ENCODE peak calls at places on chromosomes 5 and 9, in four cellular contexts. One of them, this sample, is unnamed.

GRCh38 chr5:162512935-162513575 is 445.5 kb downstream of the GABRG2 start:
- DNase-seq in tibial artery: no peak
- DNase-seq in left cardiac atrium: no peak
- DNase-seq in activated CD4-positive, alpha-beta T cell treated with anti-CD3 and anti-CD28 coated beads, Interleukin-2, amount 50 U/mL, for 1 hour: no peak
- DNase-seq in this sample: no peak

GRCh38 chr9:98326402-98327248 is 71.2 kb upstream of the TBC1D2 start:
- DNase-seq in tibial artery: no peak
- DNase-seq in activated CD4-positive, alpha-beta T cell treated with anti-CD3 and anti-CD28 coated beads, Interleukin-2, amount 50 U/mL, for 1 hour: no peak
- DNase-seq in left cardiac atrium: no peak
- DNase-seq in this sample: no peak

GRCh38 chr9:38075272-38075671 is 6.2 kb upstream of the SHB start:
- DNase-seq in tibial artery: no peak
- DNase-seq in left cardiac atrium: no peak
- DNase-seq in activated CD4-positive, alpha-beta T cell treated with anti-CD3 and anti-CD28 coated beads, Interleukin-2, amount 50 U/mL, for 1 hour: no peak
- DNase-seq in this sample: no peak

GRCh38 chr9:121564861-121565260 is 65.2 kb upstream of the GGTA1 start:
- DNase-seq in left cardiac atrium: no peak
- DNase-seq in activated CD4-positive, alpha-beta T cell treated with anti-CD3 and anti-CD28 coated beads, Interleukin-2, amount 50 U/mL, for 1 hour: no peak
- DNase-seq in tibial artery: no peak
- DNase-seq in this sample: no peak

GRCh38 chr5:180704362-180704761 is 35.5 kb downstream of the OR2Y1 start:
- DNase-seq in tibial artery: no peak
- DNase-seq in left cardiac atrium: no peak
- DNase-seq in activated CD4-positive, alpha-beta T cell treated with anti-CD3 and anti-CD28 coated beads, Interleukin-2, amount 50 U/mL, for 1 hour: no peak
- DNase-seq in this sample: no peak

GRCh38 chr5:132370241-132370820 is 821 bp downstream of the SLC22A5 start:
- DNase-seq in activated CD4-positive, alpha-beta T cell treated with anti-CD3 and anti-CD28 coated beads, Interleukin-2, amount 50 U/mL, for 1 hour: no peak
- DNase-seq in tibial artery: peak
- DNase-seq in left cardiac atrium: peak
- DNase-seq in this sample: no peak

GRCh38 chr5:59036274-59036961 is 453.5 kb downstream of the RAB3C start:
- DNase-seq in activated CD4-positive, alpha-beta T cell treated with anti-CD3 and anti-CD28 coated beads, Interleukin-2, amount 50 U/mL, for 1 hour: peak
- DNase-seq in tibial artery: peak
- DNase-seq in left cardiac atrium: peak
- DNase-seq in this sample: peak

GRCh38 chr5:172722309-172722815 is 48.6 kb downstream of the DUSP1 start:
- DNase-seq in activated CD4-positive, alpha-beta T cell treated with anti-CD3 and anti-CD28 coated beads, Interleukin-2, amount 50 U/mL, for 1 hour: no peak
- DNase-seq in left cardiac atrium: no peak
- DNase-seq in tibial artery: no peak
- DNase-seq in this sample: peak

GRCh38 chr9:127525426-127526188 is 74.3 kb downstream of the LRSAM1 start:
- DNase-seq in tibial artery: no peak
- DNase-seq in left cardiac atrium: no peak
- DNase-seq in activated CD4-positive, alpha-beta T cell treated with anti-CD3 and anti-CD28 coated beads, Interleukin-2, amount 50 U/mL, for 1 hour: no peak
- DNase-seq in this sample: peak

GRCh38 chr5:168658394-168658793 is 79.2 kb upstream of the PANK3 start:
- DNase-seq in activated CD4-positive, alpha-beta T cell treated with anti-CD3 and anti-CD28 coated beads, Interleukin-2, amount 50 U/mL, for 1 hour: no peak
- DNase-seq in tibial artery: no peak
- DNase-seq in left cardiac atrium: no peak
- DNase-seq in this sample: no peak

GRCh38 chr5:12214631-12215030 is 310.4 kb upstream of the CTNND2 start:
- DNase-seq in tibial artery: no peak
- DNase-seq in activated CD4-positive, alpha-beta T cell treated with anti-CD3 and anti-CD28 coated beads, Interleukin-2, amount 50 U/mL, for 1 hour: no peak
- DNase-seq in left cardiac atrium: no peak
- DNase-seq in this sample: no peak

GRCh38 chr9:17531642-17532254 is 47.1 kb upstream of the SH3GL2 start:
- DNase-seq in activated CD4-positive, alpha-beta T cell treated with anti-CD3 and anti-CD28 coated beads, Interleukin-2, amount 50 U/mL, for 1 hour: no peak
- DNase-seq in left cardiac atrium: peak
- DNase-seq in tibial artery: no peak
- DNase-seq in this sample: no peak

GRCh38 chr5:143717400-143717799 is 94.6 kb upstream of the HMHB1 start:
- DNase-seq in left cardiac atrium: no peak
- DNase-seq in activated CD4-positive, alpha-beta T cell treated with anti-CD3 and anti-CD28 coated beads, Interleukin-2, amount 50 U/mL, for 1 hour: no peak
- DNase-seq in tibial artery: no peak
- DNase-seq in this sample: no peak

GRCh38 chr5:151742870-151743294 is 15.5 kb downstream of the ATOX1 start:
- DNase-seq in left cardiac atrium: peak
- DNase-seq in activated CD4-positive, alpha-beta T cell treated with anti-CD3 and anti-CD28 coated beads, Interleukin-2, amount 50 U/mL, for 1 hour: no peak
- DNase-seq in tibial artery: no peak
- DNase-seq in this sample: no peak

GRCh38 chr5:57435701-57436134 is 46.9 kb downstream of the ACTBL2 start:
- DNase-seq in left cardiac atrium: no peak
- DNase-seq in tibial artery: no peak
- DNase-seq in activated CD4-positive, alpha-beta T cell treated with anti-CD3 and anti-CD28 coated beads, Interleukin-2, amount 50 U/mL, for 1 hour: no peak
- DNase-seq in this sample: no peak

GRCh38 chr5:114192108-114192507 is 169.8 kb upstream of the KCNN2 start:
- DNase-seq in activated CD4-positive, alpha-beta T cell treated with anti-CD3 and anti-CD28 coated beads, Interleukin-2, amount 50 U/mL, for 1 hour: no peak
- DNase-seq in left cardiac atrium: no peak
- DNase-seq in tibial artery: no peak
- DNase-seq in this sample: no peak

GRCh38 chr5:135212361-135213033 is 178.5 kb upstream of the PITX1 start:
- DNase-seq in activated CD4-positive, alpha-beta T cell treated with anti-CD3 and anti-CD28 coated beads, Interleukin-2, amount 50 U/mL, for 1 hour: no peak
- DNase-seq in tibial artery: peak
- DNase-seq in left cardiac atrium: no peak
- DNase-seq in this sample: no peak

GRCh38 chr5:154058055-154059038 is 19.6 kb downstream of the MFAP3 start:
- DNase-seq in tibial artery: no peak
- DNase-seq in left cardiac atrium: no peak
- DNase-seq in activated CD4-positive, alpha-beta T cell treated with anti-CD3 and anti-CD28 coated beads, Interleukin-2, amount 50 U/mL, for 1 hour: no peak
- DNase-seq in this sample: no peak

GRCh38 chr5:9370256-9370655 is 175.6 kb downstream of the SEMA5A start:
- DNase-seq in left cardiac atrium: no peak
- DNase-seq in tibial artery: no peak
- DNase-seq in activated CD4-positive, alpha-beta T cell treated with anti-CD3 and anti-CD28 coated beads, Interleukin-2, amount 50 U/mL, for 1 hour: no peak
- DNase-seq in this sample: no peak

GRCh38 chr9:31776471-31776870 is 608.0 kb upstream of the ACO1 start:
- DNase-seq in activated CD4-positive, alpha-beta T cell treated with anti-CD3 and anti-CD28 coated beads, Interleukin-2, amount 50 U/mL, for 1 hour: no peak
- DNase-seq in left cardiac atrium: no peak
- DNase-seq in tibial artery: no peak
- DNase-seq in this sample: no peak

GRCh38 chr9:77011973-77012817 is 7.3 kb upstream of the FOXB2 start:
- DNase-seq in tibial artery: no peak
- DNase-seq in activated CD4-positive, alpha-beta T cell treated with anti-CD3 and anti-CD28 coated beads, Interleukin-2, amount 50 U/mL, for 1 hour: peak
- DNase-seq in left cardiac atrium: peak
- DNase-seq in this sample: peak

GRCh38 chr5:95817430-95817829 is 5.1 kb downstream of the GLRX start:
- DNase-seq in activated CD4-positive, alpha-beta T cell treated with anti-CD3 and anti-CD28 coated beads, Interleukin-2, amount 50 U/mL, for 1 hour: no peak
- DNase-seq in tibial artery: no peak
- DNase-seq in left cardiac atrium: no peak
- DNase-seq in this sample: peak

GRCh38 chr9:108150736-108151135 is 661.2 kb upstream of the KLF4 start:
- DNase-seq in tibial artery: no peak
- DNase-seq in activated CD4-positive, alpha-beta T cell treated with anti-CD3 and anti-CD28 coated beads, Interleukin-2, amount 50 U/mL, for 1 hour: no peak
- DNase-seq in left cardiac atrium: peak
- DNase-seq in this sample: no peak

GRCh38 chr9:78369644-78370219 is 72.8 kb downstream of the PSAT1 start:
- DNase-seq in left cardiac atrium: peak
- DNase-seq in tibial artery: no peak
- DNase-seq in activated CD4-positive, alpha-beta T cell treated with anti-CD3 and anti-CD28 coated beads, Interleukin-2, amount 50 U/mL, for 1 hour: peak
- DNase-seq in this sample: peak

GRCh38 chr9:94867281-94867841 is 140.9 kb downstream of the AOPEP start:
- DNase-seq in left cardiac atrium: peak
- DNase-seq in tibial artery: peak
- DNase-seq in activated CD4-positive, alpha-beta T cell treated with anti-CD3 and anti-CD28 coated beads, Interleukin-2, amount 50 U/mL, for 1 hour: no peak
- DNase-seq in this sample: no peak

GRCh38 chr5:72244862-72245371 is 75.1 kb downstream of the MRPS27 start:
- DNase-seq in activated CD4-positive, alpha-beta T cell treated with anti-CD3 and anti-CD28 coated beads, Interleukin-2, amount 50 U/mL, for 1 hour: no peak
- DNase-seq in tibial artery: no peak
- DNase-seq in left cardiac atrium: no peak
- DNase-seq in this sample: no peak

GRCh38 chr9:93898026-93898425 is 57.1 kb downstream of the BARX1 start:
- DNase-seq in left cardiac atrium: no peak
- DNase-seq in activated CD4-positive, alpha-beta T cell treated with anti-CD3 and anti-CD28 coated beads, Interleukin-2, amount 50 U/mL, for 1 hour: no peak
- DNase-seq in tibial artery: peak
- DNase-seq in this sample: no peak

This sample was measured in central memory CD4-positive, alpha-beta T cell.